ENCODE peak calls at places on chromosomes 12 and 14, in ten cellular contexts. One of them, this sample, is unnamed.

GRCh38 chr14:29913550-29913949 is 14.1 kb downstream of the PRKD1 start:
- DNase-seq in IMR-90: peak; percentile 26
- DNase-seq in stimulated activated effector memory CD8-positive, alpha-beta T cell treated with anti-CD3 and anti-CD28 coated beads, Interleukin-12 subunit alpha, Interleukin-12 subunit beta, amount 100 ng/mL, for 72 hours: no peak
- DNase-seq in gastrocnemius medialis: no peak
- DNase-seq in NCI-H1930: no peak
- DNase-seq in HFF-Myc: no peak
- DNase-seq in right lobe of liver: no peak
- DNase-seq in Ammon's horn: no peak
- DNase-seq in left ventricle myocardium superior: no peak
- DNase-seq in fibroblast of pulmonary artery: no peak
- DNase-seq in this sample: no peak

GRCh38 chr12:74537126-74537706 is 419 bp upstream of the ATXN7L3B start:
- DNase-seq in IMR-90: peak; percentile 69
- DNase-seq in stimulated activated effector memory CD8-positive, alpha-beta T cell treated with anti-CD3 and anti-CD28 coated beads, Interleukin-12 subunit alpha, Interleukin-12 subunit beta, amount 100 ng/mL, for 72 hours: no peak
- DNase-seq in gastrocnemius medialis: no peak
- DNase-seq in NCI-H1930: peak; percentile 52
- DNase-seq in HFF-Myc: peak; percentile 31
- DNase-seq in right lobe of liver: no peak
- DNase-seq in Ammon's horn: peak; percentile 35
- DNase-seq in left ventricle myocardium superior: no peak
- DNase-seq in fibroblast of pulmonary artery: peak; percentile 72
- DNase-seq in this sample: peak; percentile 75

GRCh38 chr12:50542448-50542847 is 37.7 kb downstream of the DIP2B start:
- DNase-seq in IMR-90: peak; percentile 53
- DNase-seq in stimulated activated effector memory CD8-positive, alpha-beta T cell treated with anti-CD3 and anti-CD28 coated beads, Interleukin-12 subunit alpha, Interleukin-12 subunit beta, amount 100 ng/mL, for 72 hours: no peak
- DNase-seq in gastrocnemius medialis: no peak
- DNase-seq in NCI-H1930: no peak
- DNase-seq in HFF-Myc: no peak
- DNase-seq in right lobe of liver: no peak
- DNase-seq in Ammon's horn: no peak
- DNase-seq in left ventricle myocardium superior: no peak
- DNase-seq in fibroblast of pulmonary artery: peak; percentile 19
- DNase-seq in this sample: no peak

GRCh38 chr12:108332791-108333382 is 6.2 kb downstream of the CMKLR1 start:
- DNase-seq in IMR-90: no peak
- DNase-seq in stimulated activated effector memory CD8-positive, alpha-beta T cell treated with anti-CD3 and anti-CD28 coated beads, Interleukin-12 subunit alpha, Interleukin-12 subunit beta, amount 100 ng/mL, for 72 hours: no peak
- DNase-seq in gastrocnemius medialis: peak; percentile 47
- DNase-seq in NCI-H1930: no peak
- DNase-seq in HFF-Myc: no peak
- DNase-seq in right lobe of liver: peak; percentile 49
- DNase-seq in Ammon's horn: peak; percentile 68
- DNase-seq in left ventricle myocardium superior: peak; percentile 50
- DNase-seq in fibroblast of pulmonary artery: no peak
- DNase-seq in this sample: peak; percentile 28

GRCh38 chr12:21823581-21823980 is 49.1 kb upstream of the KCNJ8 start:
- DNase-seq in IMR-90: no peak
- DNase-seq in stimulated activated effector memory CD8-positive, alpha-beta T cell treated with anti-CD3 and anti-CD28 coated beads, Interleukin-12 subunit alpha, Interleukin-12 subunit beta, amount 100 ng/mL, for 72 hours: no peak
- DNase-seq in gastrocnemius medialis: peak; percentile 74
- DNase-seq in NCI-H1930: no peak
- DNase-seq in HFF-Myc: no peak
- DNase-seq in right lobe of liver: peak; percentile 70
- DNase-seq in Ammon's horn: peak; percentile 46
- DNase-seq in left ventricle myocardium superior: peak; percentile 75
- DNase-seq in fibroblast of pulmonary artery: no peak
- DNase-seq in this sample: no peak

GRCh38 chr12:93060666-93061413 is 131.7 kb upstream of the EEA1 start:
- DNase-seq in IMR-90: peak; percentile 57
- DNase-seq in stimulated activated effector memory CD8-positive, alpha-beta T cell treated with anti-CD3 and anti-CD28 coated beads, Interleukin-12 subunit alpha, Interleukin-12 subunit beta, amount 100 ng/mL, for 72 hours: no peak
- DNase-seq in gastrocnemius medialis: no peak
- DNase-seq in NCI-H1930: no peak
- DNase-seq in HFF-Myc: peak; percentile 42
- DNase-seq in right lobe of liver: no peak
- DNase-seq in Ammon's horn: peak; percentile 10
- DNase-seq in left ventricle myocardium superior: no peak
- DNase-seq in fibroblast of pulmonary artery: peak; percentile 59
- DNase-seq in this sample: no peak

GRCh38 chr12:56084958-56085543 is 5.1 kb downstream of the ERBB3 start:
- DNase-seq in IMR-90: no peak
- DNase-seq in stimulated activated effector memory CD8-positive, alpha-beta T cell treated with anti-CD3 and anti-CD28 coated beads, Interleukin-12 subunit alpha, Interleukin-12 subunit beta, amount 100 ng/mL, for 72 hours: peak; percentile 64
- DNase-seq in gastrocnemius medialis: no peak
- DNase-seq in NCI-H1930: peak; percentile 12
- DNase-seq in HFF-Myc: no peak
- DNase-seq in right lobe of liver: peak; percentile 54
- DNase-seq in Ammon's horn: no peak
- DNase-seq in left ventricle myocardium superior: no peak
- DNase-seq in fibroblast of pulmonary artery: no peak
- DNase-seq in this sample: peak; percentile 55

GRCh38 chr12:107557026-107557425 is 128.6 kb upstream of the PWP1 start:
- DNase-seq in IMR-90: no peak
- DNase-seq in stimulated activated effector memory CD8-positive, alpha-beta T cell treated with anti-CD3 and anti-CD28 coated beads, Interleukin-12 subunit alpha, Interleukin-12 subunit beta, amount 100 ng/mL, for 72 hours: no peak
- DNase-seq in gastrocnemius medialis: no peak
- DNase-seq in NCI-H1930: no peak
- DNase-seq in HFF-Myc: no peak
- DNase-seq in right lobe of liver: no peak
- DNase-seq in Ammon's horn: no peak
- DNase-seq in left ventricle myocardium superior: no peak
- DNase-seq in fibroblast of pulmonary artery: no peak
- DNase-seq in this sample: no peak

GRCh38 chr14:96202441-96203094 is 2.1 kb upstream of the BDKRB2 start:
- DNase-seq in IMR-90: no peak
- DNase-seq in stimulated activated effector memory CD8-positive, alpha-beta T cell treated with anti-CD3 and anti-CD28 coated beads, Interleukin-12 subunit alpha, Interleukin-12 subunit beta, amount 100 ng/mL, for 72 hours: no peak
- DNase-seq in gastrocnemius medialis: no peak
- DNase-seq in NCI-H1930: no peak
- DNase-seq in HFF-Myc: no peak
- DNase-seq in right lobe of liver: no peak
- DNase-seq in Ammon's horn: no peak
- DNase-seq in left ventricle myocardium superior: no peak
- DNase-seq in fibroblast of pulmonary artery: no peak
- DNase-seq in this sample: no peak

GRCh38 chr14:97930191-97930590 is 1133.0 kb downstream of the VRK1 start:
- DNase-seq in IMR-90: no peak
- DNase-seq in stimulated activated effector memory CD8-positive, alpha-beta T cell treated with anti-CD3 and anti-CD28 coated beads, Interleukin-12 subunit alpha, Interleukin-12 subunit beta, amount 100 ng/mL, for 72 hours: no peak
- DNase-seq in gastrocnemius medialis: no peak
- DNase-seq in NCI-H1930: no peak
- DNase-seq in HFF-Myc: no peak
- DNase-seq in right lobe of liver: no peak
- DNase-seq in Ammon's horn: no peak
- DNase-seq in left ventricle myocardium superior: no peak
- DNase-seq in fibroblast of pulmonary artery: no peak
- DNase-seq in this sample: no peak